ENCODE peak calls at places on chromosomes 7 and 10, in nine cellular contexts. G, P, U, L, C, W, H, A and J are unnamed samples.

GRCh38 chr7:140734096-140734495 is 37.6 kb downstream of the NDUFB2 start:
- DNase-seq in P (no peak), G (no peak), U (no peak), A (no peak), L (no peak), H (no peak), W (no peak), C (no peak), J (no peak)

GRCh38 chr10:58017719-58018367 is 249.9 kb downstream of the IPMK start:
- DNase-seq in G (no peak), P (no peak), U (no peak), W (peak; percentile 5), L (peak; percentile 74), A (peak; percentile 91), C (no peak), H (no peak), J (no peak)

GRCh38 chr10:11875499-11876281 is 52.5 kb downstream of the PROSER2 start:
- DNase-seq in W (peak; percentile 89), L (peak; percentile 96), H (no peak), U (peak; percentile 93), G (peak; percentile 45), P (peak; percentile 77), C (peak; percentile 85), A (peak; percentile 19), J (no peak)

GRCh38 chr7:46123-46829 is 146.1 kb upstream of the FAM20C start:
- DNase-seq in U (no peak), W (no peak), L (no peak), C (no peak), P (no peak), G (no peak), A (no peak), H (no peak), J (no peak)

GRCh38 chr7:86991844-86992243 is 67.6 kb downstream of the ELAPOR2 start:
- DNase-seq in H (no peak), G (no peak), U (no peak), A (no peak), C (no peak), L (no peak), W (peak; percentile 63), P (no peak), J (no peak)

GRCh38 chr7:68875857-68876256 is 722.4 kb upstream of the AUTS2 start:
- DNase-seq in P (no peak), A (no peak), H (no peak), U (no peak), G (no peak), C (no peak), W (no peak), L (no peak), J (no peak)

GRCh38 chr7:99196536-99197288 is 11.2 kb downstream of the KPNA7 start:
- DNase-seq in H (no peak), P (no peak), U (no peak), W (peak; percentile 19), C (no peak), L (peak; percentile 77), G (no peak), A (no peak), J (no peak)

GRCh38 chr7:50607524-50608125 is 42.4 kb upstream of the DDC start:
- DNase-seq in U (no peak), W (no peak), P (no peak), H (no peak), A (no peak), G (no peak), L (no peak), C (no peak), J (no peak)

GRCh38 chr7:114085592-114086490 is 167.0 kb upstream of the PPP1R3A start:
- DNase-seq in W (peak; percentile 94), C (peak; percentile 87), H (no peak), L (peak; percentile 66), A (peak; percentile 71), P (peak; percentile 74), G (peak; percentile 67), U (peak; percentile 79), J (no peak)

GRCh38 chr7:87875151-87876039 is 765 bp downstream of the SLC25A40 start:
- DNase-seq in W (peak; percentile 12), C (peak; percentile 48), A (no peak), U (no peak), H (no peak), L (peak; percentile 18), G (no peak), P (peak; percentile 31), J (no peak)

GRCh38 chr10:10564081-10564480 is 453.6 kb upstream of the CELF2 start:
- DNase-seq in U (no peak), G (no peak), H (no peak), W (peak; percentile 45), P (no peak), L (no peak), A (no peak), C (no peak), J (no peak)

GRCh38 chr7:157664034-157664433 is 327.2 kb downstream of the DNAJB6 start:
- DNase-seq in G (no peak), W (no peak), L (no peak), U (no peak), H (no peak), P (no peak), A (no peak), C (no peak), J (no peak)

GRCh38 chr10:42618424-42618823 is 19.9 kb downstream of the ZNF33B start:
- DNase-seq in H (no peak), U (no peak), A (no peak), L (no peak), G (no peak), C (no peak), P (no peak), W (no peak), J (no peak)

GRCh38 chr10:22986771-22987542 is 59.1 kb downstream of the ARMC3 start:
- DNase-seq in U (no peak), C (no peak), L (peak; percentile 16), H (no peak), W (peak; percentile 73), A (no peak), G (no peak), P (no peak), J (no peak)

GRCh38 chr10:3631709-3632330 is 153.2 kb downstream of the KLF6 start:
- DNase-seq in W (no peak), H (no peak), C (no peak), A (no peak), P (no peak), G (no peak), L (peak; percentile 24), U (no peak), J (no peak)

GRCh38 chr7:44043902-44044301 is 600 bp upstream of the DBNL start:
- DNase-seq in L (no peak), W (no peak), P (no peak), A (no peak), G (no peak), H (no peak), C (no peak), U (no peak), J (no peak)

GRCh38 chr7:65554-65953 is 126.8 kb upstream of the FAM20C start:
- DNase-seq in W (peak; percentile 53), G (no peak), C (peak; percentile 22), P (no peak), H (no peak), A (peak; percentile 25), L (peak; percentile 44), U (no peak), J (no peak)

GRCh38 chr7:114085313-114085591 is 166.4 kb upstream of the PPP1R3A start:
- DNase-seq in H (no peak), G (no peak), L (no peak), A (no peak), U (no peak), C (no peak), P (no peak), W (no peak), J (no peak)

GRCh38 chr7:102985176-102985783 is 72.5 kb downstream of the LRRC17 start:
- DNase-seq in L (no peak), U (no peak), C (no peak), A (no peak), H (no peak), W (peak; percentile 24), P (no peak), G (no peak), J (no peak)

GRCh38 chr7:27920281-27920946 is 180.5 kb downstream of the TAX1BP1 start:
- DNase-seq in H (no peak), C (no peak), A (no peak), P (no peak), U (no peak), L (no peak), G (no peak), W (no peak), J (no peak)

GRCh38 chr10:6755891-6756460 is 175.9 kb upstream of the PRKCQ start:
- DNase-seq in G (no peak), C (no peak), H (no peak), U (no peak), W (peak; percentile 94), L (peak; percentile 73), P (no peak), A (peak; percentile 63), J (no peak)

GRCh38 chr10:120209124-120209523 is 247.9 kb upstream of the PLPP4 start:
- DNase-seq in C (no peak), U (no peak), W (no peak), L (no peak), A (no peak), H (no peak), G (no peak), P (no peak), J (no peak)

GRCh38 chr10:44282606-44283300 is 102.1 kb downstream of the CXCL12 start:
- DNase-seq in W (no peak), A (no peak), L (no peak), G (no peak), U (no peak), H (no peak), P (no peak), C (no peak), J (no peak)

GRCh38 chr7:37947840-37948198 is 27.4 kb downstream of the EPDR1 start:
- DNase-seq in U (no peak), P (no peak), L (no peak), C (no peak), A (no peak), G (no peak), W (no peak), H (no peak), J (no peak)

GRCh38 chr7:96397936-96398596 is 76.2 kb upstream of the SLC25A13 start:
- DNase-seq in P (no peak), H (no peak), L (no peak), U (no peak), C (peak; percentile 51), G (no peak), A (peak; percentile 16), W (no peak), J (no peak)

GRCh38 chr10:122326806-122327205 is 47.7 kb upstream of the PLEKHA1 start:
- DNase-seq in W (no peak), U (no peak), H (no peak), A (no peak), C (no peak), L (no peak), P (no peak), G (no peak), J (no peak)

GRCh38 chr7:31373337-31374289 is 33.1 kb upstream of the NEUROD6 start:
- DNase-seq in G (peak; percentile 44), P (no peak), A (peak; percentile 1), W (peak; percentile 48), L (peak; percentile 71), U (peak; percentile 42), H (no peak), C (no peak), J (no peak)

GRCh38 chr7:21365866-21366624 is 61.8 kb upstream of the SP4 start:
- DNase-seq in L (peak; percentile 91), W (peak; percentile 38), H (no peak), P (no peak), C (no peak), U (no peak), G (no peak), A (no peak), J (no peak)

GRCh38 chr7:44244282-44244681 is 43.5 kb downstream of the YKT6 start:
- DNase-seq in G (no peak), H (no peak), A (no peak), W (no peak), P (no peak), L (no peak), U (no peak), C (no peak), J (no peak)